ENCODE peak calls at places on chromosomes 6 and 20, in six cellular contexts. One of them, this sample, is unnamed. For H3K4me1, the result is how much of the 10 kb centered on the place peaks cover.

GRCh38 chr6:26240981-26241770 is 123.8 kb upstream of the BTN3A2 start:
- DNase-seq in HCT116: no peak
- DNase-seq in K562: no peak
- DNase-seq in HepG2: no peak
- DNase-seq in H1: no peak
- DNase-seq in GM12878: no peak
- DNase-seq in this sample: no peak

GRCh38 chr6:45470131-45470738 is 92.5 kb upstream of the SUPT3H start:
- DNase-seq in HCT116: no peak
- DNase-seq in K562: no peak
- DNase-seq in HepG2: no peak
- DNase-seq in H1: no peak
- DNase-seq in GM12878: no peak
- DNase-seq in this sample: no peak

GRCh38 chr6:116229287-116229913 is 24.5 kb downstream of the TSPYL4 start:
- DNase-seq in HCT116: peak
- DNase-seq in K562: peak
- DNase-seq in HepG2: no peak
- DNase-seq in H1: peak
- DNase-seq in GM12878: no peak
- DNase-seq in this sample: no peak

GRCh38 chr20:44217342-44218092 is 6.9 kb upstream of the OSER1 start:
- DNase-seq in HCT116: peak
- DNase-seq in K562: peak
- DNase-seq in HepG2: peak
- DNase-seq in H1: peak
- DNase-seq in GM12878: no peak
- DNase-seq in this sample: peak

GRCh38 chr20:59094576-59094975 is 52.0 kb upstream of the PRELID3B start:
- DNase-seq in HCT116: no peak
- DNase-seq in K562: no peak
- DNase-seq in HepG2: no peak
- DNase-seq in H1: peak
- DNase-seq in GM12878: no peak
- DNase-seq in this sample: no peak

GRCh38 chr6:106178900-106179299 is 92.8 kb downstream of the PRDM1 start:
- DNase-seq in HCT116: no peak
- DNase-seq in K562: no peak
- DNase-seq in HepG2: no peak
- DNase-seq in H1: no peak
- DNase-seq in GM12878: no peak
- DNase-seq in this sample: no peak

GRCh38 chr6:89723046-89723445 is 84.5 kb upstream of the LYRM2 start:
- DNase-seq in HCT116: no peak
- DNase-seq in K562: no peak
- DNase-seq in HepG2: no peak
- DNase-seq in H1: no peak
- DNase-seq in GM12878: no peak
- DNase-seq in this sample: no peak

GRCh38 chr6:166565084-166565651 is 21.3 kb downstream of the RAMACL start:
- DNase-seq in HCT116: no peak
- DNase-seq in K562: no peak
- DNase-seq in HepG2: no peak
- DNase-seq in H1: no peak
- DNase-seq in GM12878: no peak
- DNase-seq in this sample: no peak

GRCh38 chr6:44304282-44305199 is 8.6 kb downstream of the AARS2 start:
- DNase-seq in HCT116: peak
- DNase-seq in K562: peak
- DNase-seq in HepG2: peak
- DNase-seq in H1: peak
- DNase-seq in GM12878: no peak
- DNase-seq in this sample: no peak

DNA sequence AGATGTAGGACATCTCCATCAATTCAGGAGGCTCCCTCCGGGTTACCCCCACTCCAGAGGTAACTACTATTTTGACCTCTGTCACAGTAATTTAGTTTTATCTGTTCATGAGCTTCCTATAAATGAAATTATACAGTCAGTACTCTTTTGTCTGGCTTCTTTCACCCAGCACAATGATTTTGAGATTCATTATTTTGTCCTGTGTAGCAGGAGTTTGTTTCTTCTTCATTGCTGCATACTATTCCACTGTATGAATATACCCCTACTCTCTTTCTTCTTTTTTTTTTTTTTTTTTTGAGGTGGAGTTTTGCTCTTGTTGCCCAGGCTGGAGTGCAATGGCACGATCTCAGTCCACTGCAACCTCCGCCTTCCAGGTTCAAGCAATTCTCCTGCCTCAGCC is 11.8 kb upstream of the AP5S1 start:
- DNase-seq in HCT116: no peak
- DNase-seq in K562: no peak
- DNase-seq in HepG2: no peak
- DNase-seq in H1: no peak
- DNase-seq in GM12878: no peak
- DNase-seq in this sample: no peak
- H3K4me1 ChIP-seq in HCT116: half or more
- H3K4me1 ChIP-seq in K562: under half
- H3K4me1 ChIP-seq in HepG2: half or more
- H3K4me1 ChIP-seq in H1: under half
- H3K4me1 ChIP-seq in GM12878: under half
- H3K4me1 ChIP-seq in this sample: under half

GRCh38 chr20:22353586-22353985 is 230.8 kb downstream of the FOXA2 start:
- DNase-seq in HCT116: no peak
- DNase-seq in K562: no peak
- DNase-seq in HepG2: no peak
- DNase-seq in H1: no peak
- DNase-seq in GM12878: no peak
- DNase-seq in this sample: no peak
- TF ChIP-seq YY1 in HCT116: no peak
- TF ChIP-seq YY1 in K562: no peak
- TF ChIP-seq YY1 in HepG2: no peak
- TF ChIP-seq YY1 in H1: no peak
- TF ChIP-seq YY1 in GM12878: no peak
- TF ChIP-seq YY1 in this sample: no peak

GRCh38 chr6:100378576-100378975 is 86.1 kb downstream of the SIM1 start:
- DNase-seq in HCT116: no peak
- DNase-seq in K562: no peak
- DNase-seq in HepG2: no peak
- DNase-seq in H1: no peak
- DNase-seq in GM12878: no peak
- DNase-seq in this sample: no peak
- TF ChIP-seq ZNF274 in HCT116: no peak
- TF ChIP-seq ZNF274 in K562: no peak
- TF ChIP-seq ZNF274 in HepG2: no peak
- TF ChIP-seq ZNF274 in H1: no peak
- TF ChIP-seq ZNF274 in GM12878: no peak
- TF ChIP-seq ZNF274 in this sample: no peak

DNA sequence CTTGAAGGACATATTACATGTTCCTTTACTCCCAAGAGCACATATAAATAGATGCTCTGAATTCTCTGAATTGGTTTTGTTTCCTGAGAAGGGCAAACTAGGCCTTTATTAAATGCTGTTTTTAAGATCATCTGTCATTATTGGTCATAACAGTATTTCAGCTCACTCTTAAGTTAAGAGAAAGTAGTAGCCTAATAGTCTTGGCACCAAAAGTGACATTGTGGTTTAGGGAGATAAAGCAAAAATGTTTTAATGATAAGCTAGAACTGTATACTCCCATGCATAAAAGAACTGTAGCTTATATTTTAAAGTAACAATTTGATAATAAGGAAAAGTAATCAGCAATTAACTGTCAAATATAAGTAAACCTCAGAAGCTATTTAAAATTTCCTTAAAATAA is 361.1 kb upstream of the PTCHD4 start:
- DNase-seq in HCT116: no peak
- DNase-seq in K562: no peak
- DNase-seq in HepG2: no peak
- DNase-seq in H1: no peak
- DNase-seq in GM12878: no peak
- DNase-seq in this sample: no peak
- H3K4me1 ChIP-seq in HCT116: under half
- H3K4me1 ChIP-seq in K562: under half
- H3K4me1 ChIP-seq in HepG2: under half
- H3K4me1 ChIP-seq in H1: under half
- H3K4me1 ChIP-seq in GM12878: under half
- H3K4me1 ChIP-seq in this sample: under half

DNA sequence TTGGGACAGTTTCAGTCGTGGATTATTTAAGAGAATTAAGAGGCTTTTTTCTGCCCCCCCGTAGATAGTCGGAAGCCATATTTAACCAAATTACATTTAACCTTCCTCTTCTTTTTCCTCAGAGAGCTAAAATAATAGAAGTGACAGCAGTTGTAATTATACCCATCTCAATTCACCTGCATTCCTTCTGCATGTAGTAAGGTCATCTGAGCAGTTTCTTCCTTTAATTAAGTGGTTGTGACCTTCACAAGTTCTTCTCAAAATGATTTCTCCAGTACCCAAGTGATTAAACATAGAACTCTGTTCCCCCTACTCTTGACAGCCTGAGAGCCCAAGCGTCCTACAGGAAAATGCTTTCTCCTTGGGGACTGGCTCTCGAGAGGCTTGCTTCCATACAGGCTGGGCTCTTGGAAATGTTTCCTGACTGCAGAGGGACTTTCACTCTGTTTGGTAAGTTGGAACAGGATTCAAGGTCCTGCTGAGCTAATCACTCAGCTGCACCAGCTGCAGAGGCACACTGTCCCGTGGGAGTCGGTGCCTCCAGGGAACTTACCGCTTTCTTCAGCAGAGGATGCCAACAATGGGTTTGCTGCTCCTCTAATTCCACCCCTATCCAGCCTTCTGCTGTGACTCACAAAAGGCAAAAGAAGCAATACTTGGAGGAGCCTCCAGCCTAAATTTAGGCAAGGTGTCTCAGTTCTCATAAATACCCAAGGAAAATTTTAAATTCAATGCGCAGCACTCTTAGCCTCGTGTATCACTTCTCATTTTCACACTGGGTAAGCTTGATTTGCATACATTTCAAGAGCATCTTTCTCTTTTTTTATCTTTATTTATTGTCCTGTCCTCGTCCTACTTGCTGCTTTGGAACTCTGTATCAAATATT is 414.9 kb downstream of the KIF16B start:
- DNase-seq in HCT116: no peak
- DNase-seq in K562: no peak
- DNase-seq in HepG2: no peak
- DNase-seq in H1: no peak
- DNase-seq in GM12878: peak
- DNase-seq in this sample: no peak
- TF ChIP-seq YY1 in HCT116: no peak
- TF ChIP-seq YY1 in K562: no peak
- TF ChIP-seq YY1 in HepG2: no peak
- TF ChIP-seq YY1 in H1: no peak
- TF ChIP-seq YY1 in GM12878: no peak
- TF ChIP-seq YY1 in this sample: no peak

GRCh38 chr20:54126809-54127655 is 46.8 kb downstream of the CYP24A1 start:
- DNase-seq in HCT116: no peak
- DNase-seq in K562: no peak
- DNase-seq in HepG2: no peak
- DNase-seq in H1: no peak
- DNase-seq in GM12878: no peak
- DNase-seq in this sample: no peak

GRCh38 chr20:54119744-54120143 is 49.4 kb upstream of the BCAS1 start:
- DNase-seq in HCT116: no peak
- DNase-seq in K562: no peak
- DNase-seq in HepG2: no peak
- DNase-seq in H1: no peak
- DNase-seq in GM12878: no peak
- DNase-seq in this sample: no peak

GRCh38 chr20:54122681-54123586 is 50.9 kb downstream of the CYP24A1 start:
- DNase-seq in HCT116: no peak
- DNase-seq in K562: no peak
- DNase-seq in HepG2: peak
- DNase-seq in H1: no peak
- DNase-seq in GM12878: no peak
- DNase-seq in this sample: no peak

GRCh38 chr20:54122189-54122588 is 51.6 kb downstream of the CYP24A1 start:
- DNase-seq in HCT116: no peak
- DNase-seq in K562: no peak
- DNase-seq in HepG2: no peak
- DNase-seq in H1: no peak
- DNase-seq in GM12878: no peak
- DNase-seq in this sample: no peak

DNA sequence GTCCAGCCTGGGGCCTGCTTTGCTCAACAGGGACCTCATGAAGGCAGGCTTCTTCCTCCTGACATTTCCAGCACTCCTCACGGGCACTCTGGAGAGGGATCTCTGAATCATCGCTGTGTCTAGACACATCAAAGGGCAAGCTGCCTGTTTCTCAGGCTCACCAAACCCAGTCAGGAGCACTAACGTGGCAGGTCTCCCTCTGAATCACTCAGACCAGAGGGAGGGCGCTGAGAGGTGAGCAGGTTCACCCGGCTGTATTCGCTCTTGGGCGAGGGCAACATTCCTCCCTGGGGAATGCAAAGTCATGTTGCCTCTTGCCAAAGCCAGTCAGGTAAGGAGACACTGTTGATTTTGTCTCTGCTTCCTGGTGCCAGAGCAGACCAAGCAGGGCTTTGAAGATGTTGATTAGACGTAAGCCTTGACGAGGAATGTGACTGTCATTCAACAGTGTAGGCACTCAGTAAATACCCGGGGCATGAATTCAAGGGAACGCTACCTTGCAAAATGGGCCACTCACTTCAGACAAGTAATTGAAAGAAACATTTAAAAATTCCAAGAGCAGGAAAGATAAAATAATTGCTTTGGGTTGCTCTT is 50.1 kb downstream of the CYP24A1 start:
- DNase-seq in HCT116: peak
- DNase-seq in K562: no peak
- DNase-seq in HepG2: peak
- DNase-seq in H1: peak
- DNase-seq in GM12878: no peak
- DNase-seq in this sample: peak
- TF ChIP-seq ZNF274 in HCT116: no peak
- TF ChIP-seq ZNF274 in K562: no peak
- TF ChIP-seq ZNF274 in HepG2: peak
- TF ChIP-seq ZNF274 in H1: no peak
- TF ChIP-seq ZNF274 in GM12878: no peak
- TF ChIP-seq ZNF274 in this sample: no peak

GRCh38 chr6:143544019-143544681 is 32.6 kb upstream of the FUCA2 start:
- DNase-seq in HCT116: no peak
- DNase-seq in K562: no peak
- DNase-seq in HepG2: no peak
- DNase-seq in H1: no peak
- DNase-seq in GM12878: no peak
- DNase-seq in this sample: no peak

GRCh38 chr6:143545165-143545564 is 33.6 kb upstream of the FUCA2 start:
- DNase-seq in HCT116: no peak
- DNase-seq in K562: no peak
- DNase-seq in HepG2: no peak
- DNase-seq in H1: no peak
- DNase-seq in GM12878: no peak
- DNase-seq in this sample: no peak

GRCh38 chr6:143543435-143543834 is 31.9 kb upstream of the FUCA2 start:
- DNase-seq in HCT116: no peak
- DNase-seq in K562: no peak
- DNase-seq in HepG2: no peak
- DNase-seq in H1: no peak
- DNase-seq in GM12878: no peak
- DNase-seq in this sample: no peak

GRCh38 chr6:143546599-143546998 is 35.1 kb upstream of the FUCA2 start:
- DNase-seq in HCT116: no peak
- DNase-seq in K562: no peak
- DNase-seq in HepG2: no peak
- DNase-seq in H1: no peak
- DNase-seq in GM12878: no peak
- DNase-seq in this sample: no peak

GRCh38 chr6:143545976-143546547 is 34.5 kb upstream of the FUCA2 start:
- DNase-seq in HCT116: no peak
- DNase-seq in K562: no peak
- DNase-seq in HepG2: peak
- DNase-seq in H1: no peak
- DNase-seq in GM12878: no peak
- DNase-seq in this sample: no peak
- H3K4me1 ChIP-seq in HCT116: under half
- H3K4me1 ChIP-seq in K562: under half
- H3K4me1 ChIP-seq in HepG2: under half
- H3K4me1 ChIP-seq in H1: under half
- H3K4me1 ChIP-seq in GM12878: under half
- H3K4me1 ChIP-seq in this sample: under half

This sample was measured in NT2/D1.